ENCODE peak calls at places on chromosome 22, in six cellular contexts. H is central memory CD4-positive, alpha-beta T cell; G is stimulated activated CD4-positive, alpha-beta T cell treated with anti-CD3 and anti-CD28 coated beads, TNF-alpha, amount 100 ng/mL, for 24 hours; M is NCI-H69; Y is NCI-H2081; O is osteocyte. A is an unnamed sample.

GRCh38 chr22:37465721-37466120 is 20.5 kb downstream of the MFNG start:
- DNase-seq in H (no peak), G (no peak), M (peak), Y (no peak), O (no peak), A (peak)

GRCh38 chr22:21443735-21444421 is 23.3 kb upstream of the TMEM191C start:
- DNase-seq in H (no peak), G (no peak), M (no peak), Y (no peak), O (peak), A (no peak)

GRCh38 chr22:31881198-31881597 is 63.1 kb upstream of the YWHAH start:
- DNase-seq in H (no peak), G (no peak), M (no peak), Y (no peak), O (no peak), A (no peak)

GRCh38 chr22:19058713-19059451 is 63.3 kb downstream of the DGCR2 start:
- DNase-seq in H (no peak), G (no peak), M (peak), Y (no peak), O (no peak), A (no peak)

GRCh38 chr22:42472671-42473070 is 40.5 kb upstream of the NFAM1 start:
- DNase-seq in H (no peak), G (no peak), M (no peak), Y (no peak), O (no peak), A (no peak)

GRCh38 chr22:25420925-25421904 is 143.3 kb upstream of the GRK3 start:
- DNase-seq in H (no peak), G (no peak), M (peak), Y (peak), O (no peak), A (no peak)

GRCh38 chr22:43479311-43479710 is 67.5 kb downstream of the MPPED1 start:
- DNase-seq in H (no peak), G (no peak), M (no peak), Y (no peak), O (no peak), A (no peak)

GRCh38 chr22:27990879-27991278 is 71.8 kb upstream of the PITPNB start:
- DNase-seq in H (no peak), G (no peak), M (peak), Y (no peak), O (peak), A (no peak)

GRCh38 chr22:44622147-44622427 is 79.9 kb upstream of the PRR5 start:
- DNase-seq in H (peak), G (no peak), M (peak), Y (peak), O (no peak), A (no peak)

GRCh38 chr22:38569972-38570840 is at the start of gene DMC1:
- DNase-seq in H (peak), G (peak), M (peak), Y (peak), O (peak), A (peak)

GRCh38 chr22:47337161-47337621 is 574.7 kb downstream of the TBC1D22A start:
- DNase-seq in H (no peak), G (no peak), M (no peak), Y (no peak), O (no peak), A (no peak)

GRCh38 chr22:28369849-28370248 is 309.8 kb downstream of the TTC28 start:
- DNase-seq in H (no peak), G (no peak), M (no peak), Y (no peak), O (no peak), A (no peak)

GRCh38 chr22:20397498-20397897 is 3.5 kb downstream of the ZNF74 start:
- DNase-seq in H (no peak), G (no peak), M (no peak), Y (no peak), O (no peak), A (no peak)

GRCh38 chr22:45976351-45977002 is 485 bp downstream of the WNT7B start:
- DNase-seq in H (no peak), G (no peak), M (peak), Y (no peak), O (no peak), A (no peak)

GRCh38 chr22:43012390-43012789 is 2.6 kb downstream of the PACSIN2 start:
- DNase-seq in H (no peak), G (no peak), M (no peak), Y (no peak), O (no peak), A (no peak)

GRCh38 chr22:21657361-21658118 is 8.3 kb upstream of the PPIL2 start:
- DNase-seq in H (peak), G (peak), M (peak), Y (peak), O (no peak), A (peak)

GRCh38 chr22:38935023-38935422 is 22.4 kb upstream of the APOBEC3A start:
- DNase-seq in H (no peak), G (no peak), M (peak), Y (peak), O (no peak), A (no peak)

GRCh38 chr22:37082251-37082650 is 27.3 kb downstream of the TMPRSS6 start:
- DNase-seq in H (no peak), G (no peak), M (no peak), Y (no peak), O (no peak), A (no peak)

GRCh38 chr22:19641254-19641982 is 72.9 kb upstream of the SEPTIN5 start:
- DNase-seq in H (no peak), G (no peak), M (peak), Y (peak), O (no peak), A (no peak)

GRCh38 chr22:23691748-23692423 is 1.1 kb downstream of the RGL4 start:
- DNase-seq in H (no peak), G (no peak), M (no peak), Y (no peak), O (no peak), A (no peak)

GRCh38 chr22:29715240-29715639 is 4.6 kb upstream of the CABP7 start:
- DNase-seq in H (no peak), G (no peak), M (peak), Y (peak), O (no peak), A (no peak)

GRCh38 chr22:33357894-33358440 is 299.8 kb upstream of the SYN3 start:
- DNase-seq in H (no peak), G (no peak), M (no peak), Y (no peak), O (peak), A (no peak)

GRCh38 chr22:46500201-46500600 is 37.2 kb downstream of the CELSR1 start:
- DNase-seq in H (no peak), G (no peak), M (peak), Y (no peak), O (no peak), A (no peak)

GRCh38 chr22:41920271-41920976 is 5.5 kb upstream of the SHISA8 start:
- DNase-seq in H (no peak), G (no peak), M (no peak), Y (no peak), O (no peak), A (no peak)

GRCh38 chr22:26172389-26172990 is 3.2 kb downstream of the SEZ6L start:
- DNase-seq in H (no peak), G (no peak), M (peak), Y (peak), O (peak), A (peak)

GRCh38 chr22:35684270-35684700 is 33.4 kb upstream of the APOL5 start:
- DNase-seq in H (no peak), G (no peak), M (peak), Y (no peak), O (peak), A (no peak)

GRCh38 chr22:46971141-46971775 is 208.8 kb downstream of the TBC1D22A start:
- DNase-seq in H (no peak), G (no peak), M (no peak), Y (peak), O (peak), A (no peak)

GRCh38 chr22:50445071-50445879 is 29.6 kb downstream of the SBF1 start:
- DNase-seq in H (no peak), G (no peak), M (peak), Y (no peak), O (no peak), A (no peak)

GRCh38 chr22:19524170-19525115 is at the start of gene CLDN5:
- DNase-seq in H (no peak), G (no peak), M (peak), Y (no peak), O (no peak), A (no peak)

GRCh38 chr22:44311855-44312170 is 938 bp downstream of the SHISAL1 start:
- DNase-seq in H (no peak), G (no peak), M (no peak), Y (no peak), O (no peak), A (no peak)

GRCh38 chr22:42039271-42039670 is 31.3 kb downstream of the NAGA start:
- DNase-seq in H (no peak), G (no peak), M (no peak), Y (no peak), O (no peak), A (no peak)

A was measured in CD8-positive, alpha-beta T cell.